ENCODE peak calls at places on chromosomes 6 and 20, in six cellular contexts. One of them, this sample, is unnamed.

GRCh38 chr6:167106401-167106800 is 16.5 kb upstream of the CCR6 start:
- DNase-seq in aorta: no peak
- DNase-seq in fibroblast of lung: no peak
- DNase-seq in stomach: no peak
- DNase-seq in tibial nerve: no peak
- DNase-seq in heart right ventricle: no peak
- DNase-seq in this sample: no peak

GRCh38 chr6:5511924-5512323 is 250.6 kb downstream of the FARS2 start:
- DNase-seq in aorta: no peak
- DNase-seq in fibroblast of lung: peak; percentile 95
- DNase-seq in stomach: no peak
- DNase-seq in tibial nerve: no peak
- DNase-seq in heart right ventricle: no peak
- DNase-seq in this sample: no peak

GRCh38 chr6:3746119-3746691 is 5.3 kb downstream of the PXDC1 start:
- DNase-seq in aorta: peak; percentile 76
- DNase-seq in fibroblast of lung: no peak
- DNase-seq in stomach: peak; percentile 25
- DNase-seq in tibial nerve: no peak
- DNase-seq in heart right ventricle: no peak
- DNase-seq in this sample: no peak

GRCh38 chr20:4153661-4154238 is 138.4 kb upstream of the RNF24 start:
- DNase-seq in aorta: peak; percentile 67
- DNase-seq in fibroblast of lung: no peak
- DNase-seq in stomach: no peak
- DNase-seq in tibial nerve: no peak
- DNase-seq in heart right ventricle: no peak
- DNase-seq in this sample: no peak

GRCh38 chr6:582370-582769 is 74.5 kb downstream of the HUS1B start:
- DNase-seq in aorta: no peak
- DNase-seq in fibroblast of lung: peak; percentile 73
- DNase-seq in stomach: no peak
- DNase-seq in tibial nerve: no peak
- DNase-seq in heart right ventricle: no peak
- DNase-seq in this sample: no peak

GRCh38 chr6:154721460-154721859 is 11.8 kb upstream of the SCAF8 start:
- DNase-seq in aorta: no peak
- DNase-seq in fibroblast of lung: peak; percentile 96
- DNase-seq in stomach: no peak
- DNase-seq in tibial nerve: no peak
- DNase-seq in heart right ventricle: no peak
- DNase-seq in this sample: no peak

GRCh38 chr6:79943133-79943532 is 4.2 kb downstream of the ELOVL4 start:
- DNase-seq in aorta: no peak
- DNase-seq in fibroblast of lung: no peak
- DNase-seq in stomach: no peak
- DNase-seq in tibial nerve: no peak
- DNase-seq in heart right ventricle: no peak
- DNase-seq in this sample: no peak

GRCh38 chr20:19492116-19492515 is 265.9 kb upstream of the RIN2 start:
- DNase-seq in aorta: no peak
- DNase-seq in fibroblast of lung: no peak
- DNase-seq in stomach: no peak
- DNase-seq in tibial nerve: no peak
- DNase-seq in heart right ventricle: no peak
- DNase-seq in this sample: no peak

GRCh38 chr6:165178056-165178455 is 131.3 kb downstream of the C6orf118 start:
- DNase-seq in aorta: no peak
- DNase-seq in fibroblast of lung: peak; percentile 59
- DNase-seq in stomach: no peak
- DNase-seq in tibial nerve: no peak
- DNase-seq in heart right ventricle: no peak
- DNase-seq in this sample: no peak

GRCh38 chr6:157561037-157561790 is 180.2 kb downstream of the ZDHHC14 start:
- DNase-seq in aorta: no peak
- DNase-seq in fibroblast of lung: no peak
- DNase-seq in stomach: no peak
- DNase-seq in tibial nerve: no peak
- DNase-seq in heart right ventricle: no peak
- DNase-seq in this sample: no peak

GRCh38 chr20:45070932-45071632 is 29.8 kb downstream of the KCNS1 start:
- DNase-seq in aorta: no peak
- DNase-seq in fibroblast of lung: peak; percentile 49
- DNase-seq in stomach: no peak
- DNase-seq in tibial nerve: no peak
- DNase-seq in heart right ventricle: no peak
- DNase-seq in this sample: no peak

GRCh38 chr6:30883743-30884520 is at the start of gene DDR1:
- DNase-seq in aorta: peak; percentile 90
- DNase-seq in fibroblast of lung: peak; percentile 60
- DNase-seq in stomach: peak; percentile 89
- DNase-seq in tibial nerve: no peak
- DNase-seq in heart right ventricle: peak; percentile 76
- DNase-seq in this sample: no peak

GRCh38 chr20:18001131-18001921 is 32.5 kb downstream of the MGME1 start:
- DNase-seq in aorta: peak; percentile 86
- DNase-seq in fibroblast of lung: peak; percentile 83
- DNase-seq in stomach: peak; percentile 75
- DNase-seq in tibial nerve: peak; percentile 72
- DNase-seq in heart right ventricle: peak; percentile 24
- DNase-seq in this sample: no peak

GRCh38 chr6:49513153-49513989 is 13.6 kb downstream of the GLYATL3 start:
- DNase-seq in aorta: no peak
- DNase-seq in fibroblast of lung: no peak
- DNase-seq in stomach: no peak
- DNase-seq in tibial nerve: no peak
- DNase-seq in heart right ventricle: no peak
- DNase-seq in this sample: no peak

GRCh38 chr6:111642463-111643158 is 36.9 kb upstream of the TRAF3IP2 start:
- DNase-seq in aorta: no peak
- DNase-seq in fibroblast of lung: peak; percentile 56
- DNase-seq in stomach: peak; percentile 64
- DNase-seq in tibial nerve: peak; percentile 55
- DNase-seq in heart right ventricle: peak; percentile 78
- DNase-seq in this sample: no peak
- H3K4me3 ChIP-seq in aorta: no peak overlapping the region
- H3K4me3 ChIP-seq in fibroblast of lung: no peak overlapping the region
- H3K4me3 ChIP-seq in stomach: no peak overlapping the region
- H3K4me3 ChIP-seq in tibial nerve: no peak overlapping the region
- H3K4me3 ChIP-seq in heart right ventricle: no peak overlapping the region
- H3K4me3 ChIP-seq in this sample: no peak overlapping the region

GRCh38 chr6:81105998-81106397 is 646.5 kb downstream of the TENT5A start:
- DNase-seq in aorta: no peak
- DNase-seq in fibroblast of lung: no peak
- DNase-seq in stomach: no peak
- DNase-seq in tibial nerve: no peak
- DNase-seq in heart right ventricle: no peak
- DNase-seq in this sample: no peak
- H3K27ac ChIP-seq in aorta: no peak overlapping the region
- H3K27ac ChIP-seq in fibroblast of lung: no peak overlapping the region
- H3K27ac ChIP-seq in stomach: no peak overlapping the region
- H3K27ac ChIP-seq in tibial nerve: no peak overlapping the region
- H3K27ac ChIP-seq in heart right ventricle: no peak overlapping the region
- H3K27ac ChIP-seq in this sample: no peak overlapping the region

GRCh38 chr20:2169456-2170088 is 67.9 kb downstream of the STK35 start:
- DNase-seq in aorta: no peak
- DNase-seq in fibroblast of lung: no peak
- DNase-seq in stomach: no peak
- DNase-seq in tibial nerve: no peak
- DNase-seq in heart right ventricle: no peak
- DNase-seq in this sample: no peak

GRCh38 chr20:2172305-2173175 is 70.9 kb downstream of the STK35 start:
- DNase-seq in aorta: peak; percentile 90
- DNase-seq in fibroblast of lung: peak; percentile 25
- DNase-seq in stomach: peak; percentile 80
- DNase-seq in tibial nerve: peak; percentile 80
- DNase-seq in heart right ventricle: peak; percentile 72
- DNase-seq in this sample: no peak

GRCh38 chr20:2171266-2171790 is 69.7 kb downstream of the STK35 start:
- DNase-seq in aorta: peak; percentile 56
- DNase-seq in fibroblast of lung: no peak
- DNase-seq in stomach: peak; percentile 21
- DNase-seq in tibial nerve: no peak
- DNase-seq in heart right ventricle: no peak
- DNase-seq in this sample: no peak

GRCh38 chr20:2173186-2173585 is 71.6 kb downstream of the STK35 start:
- DNase-seq in aorta: no peak
- DNase-seq in fibroblast of lung: no peak
- DNase-seq in stomach: peak; percentile 7
- DNase-seq in tibial nerve: no peak
- DNase-seq in heart right ventricle: no peak
- DNase-seq in this sample: no peak

GRCh38 chr20:2174067-2174466 is 72.4 kb downstream of the STK35 start:
- DNase-seq in aorta: no peak
- DNase-seq in fibroblast of lung: no peak
- DNase-seq in stomach: no peak
- DNase-seq in tibial nerve: no peak
- DNase-seq in heart right ventricle: no peak
- DNase-seq in this sample: no peak
- H3K4me1 ChIP-seq in aorta: no peaks in the 10 kb centered on the region
- H3K4me1 ChIP-seq in fibroblast of lung: no peaks in the 10 kb centered on the region
- H3K4me1 ChIP-seq in stomach: no peaks in the 10 kb centered on the region
- H3K4me1 ChIP-seq in tibial nerve: no peaks in the 10 kb centered on the region
- H3K4me1 ChIP-seq in heart right ventricle: peaks cover 5% of the 10 kb centered on the region
- H3K4me1 ChIP-seq in this sample: peaks cover 2% of the 10 kb centered on the region

DNA sequence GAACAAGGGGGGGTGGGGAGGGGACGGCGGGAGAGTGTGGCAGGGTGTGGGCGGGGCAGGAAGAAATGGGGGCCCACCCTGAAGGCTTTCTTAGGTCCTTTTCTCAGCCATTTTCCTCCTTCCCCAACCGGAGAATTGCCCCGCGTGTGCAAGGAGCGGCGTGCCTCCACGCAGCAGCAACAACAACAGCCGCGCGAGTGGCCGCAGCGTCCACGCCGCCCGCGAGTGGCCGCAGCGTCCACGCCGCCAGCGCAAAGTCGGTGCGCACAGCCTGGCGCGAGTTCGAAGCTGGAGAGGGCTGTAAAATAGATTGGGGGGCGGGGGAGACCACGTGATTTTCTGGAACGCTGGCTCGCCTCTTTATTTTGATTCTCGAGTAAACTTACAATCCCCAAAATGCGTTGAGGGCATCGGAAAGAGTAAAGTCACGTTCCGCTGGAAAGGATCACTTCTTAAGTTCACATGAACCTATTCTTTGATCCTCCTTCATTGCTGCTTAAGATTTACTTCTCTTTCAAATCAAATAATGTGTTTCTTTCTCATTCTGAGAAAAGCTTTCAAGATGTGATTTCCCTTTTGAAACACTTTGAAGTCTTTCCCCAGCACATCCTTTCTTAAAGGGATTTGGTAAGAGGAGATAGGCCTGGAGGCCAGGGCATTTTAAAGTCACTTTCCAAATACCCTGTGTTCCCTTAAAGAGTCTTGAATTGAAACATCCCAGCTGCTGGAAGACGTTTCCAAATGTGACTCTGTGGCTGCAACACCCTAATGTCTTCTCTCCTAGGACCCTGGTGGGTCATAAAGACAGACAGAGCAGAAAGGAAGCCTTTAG is 66.7 kb upstream of the ZNF217 start:
- DNase-seq in aorta: no peak
- DNase-seq in fibroblast of lung: no peak
- DNase-seq in stomach: no peak
- DNase-seq in tibial nerve: no peak
- DNase-seq in heart right ventricle: peak; percentile 36
- DNase-seq in this sample: no peak
- H3K4me3 ChIP-seq in aorta: peak overlapping the region; percentile 46
- H3K4me3 ChIP-seq in fibroblast of lung: peak overlapping the region; percentile 7
- H3K4me3 ChIP-seq in stomach: peak overlapping the region; percentile 41
- H3K4me3 ChIP-seq in tibial nerve: peak overlapping the region; percentile 47
- H3K4me3 ChIP-seq in heart right ventricle: peak overlapping the region; percentile 55
- H3K4me3 ChIP-seq in this sample: peak overlapping the region; percentile 51

DNA sequence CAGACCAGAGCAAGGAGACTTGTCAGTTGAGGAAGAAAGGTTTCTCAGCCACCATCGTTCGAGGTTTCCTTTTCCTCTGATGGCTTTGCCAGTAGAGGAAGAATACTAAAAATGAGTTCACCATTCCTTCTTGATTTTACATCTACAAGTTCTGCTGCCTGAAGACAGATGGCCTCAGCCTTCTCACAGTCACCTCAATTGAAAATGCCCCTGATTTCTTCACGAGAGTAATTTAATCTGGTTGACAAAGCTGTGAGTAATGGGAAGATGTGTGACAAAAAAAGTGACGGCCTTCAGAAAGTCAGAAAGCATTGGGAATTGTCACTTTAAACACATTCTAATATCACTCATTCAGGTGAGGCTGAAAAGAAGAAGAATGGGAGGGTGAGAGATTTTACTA is 147.4 kb downstream of the SOBP start:
- DNase-seq in aorta: no peak
- DNase-seq in fibroblast of lung: no peak
- DNase-seq in stomach: no peak
- DNase-seq in tibial nerve: no peak
- DNase-seq in heart right ventricle: no peak
- DNase-seq in this sample: no peak
- H3K27ac ChIP-seq in aorta: no peak overlapping the region
- H3K27ac ChIP-seq in fibroblast of lung: no peak overlapping the region
- H3K27ac ChIP-seq in stomach: no peak overlapping the region
- H3K27ac ChIP-seq in tibial nerve: no peak overlapping the region
- H3K27ac ChIP-seq in heart right ventricle: no peak overlapping the region
- H3K27ac ChIP-seq in this sample: no peak overlapping the region

This sample was measured in esophagus squamous epithelium.